ENCODE peak calls at places on chromosomes 3 and 15, in nine cellular contexts. H is CD8-positive, alpha-beta memory T cell; G is vagina; F is breast epithelium; Y is psoas muscle; P is CD8-positive, alpha-beta T cell; C is PC-3; W is GM23248; N is HepG2. Z is an unnamed sample.

GRCh38 chr3:195095035-195095703 is 175.8 kb downstream of the XXYLT1 start:
- DNase-seq in C (no peak), W (no peak), H (no peak), Y (peak; percentile 10), N (no peak), P (no peak), G (no peak), F (no peak), Z (no peak)

GRCh38 chr3:37214076-37214475 is 39.7 kb upstream of the LRRFIP2 start:
- DNase-seq in C (peak; percentile 43), P (no peak), F (no peak), N (no peak), G (no peak), H (no peak), W (no peak), Y (no peak), Z (no peak)

GRCh38 chr15:38886315-38887163 is 321.9 kb upstream of the RASGRP1 start:
- DNase-seq in G (no peak), F (no peak), N (no peak), C (peak; percentile 85), P (no peak), H (no peak), Y (no peak), W (peak; percentile 88), Z (no peak)

GRCh38 chr15:85766007-85766831 is 28.5 kb downstream of the KLHL25 start:
- DNase-seq in Y (no peak), G (no peak), F (no peak), W (peak; percentile 16), N (no peak), C (no peak), H (no peak), P (no peak), Z (no peak)

GRCh38 chr15:37034835-37035234 is 65.5 kb downstream of the MEIS2 start:
- DNase-seq in H (no peak), F (no peak), P (no peak), C (no peak), G (no peak), W (no peak), Y (no peak), N (no peak), Z (no peak)

GRCh38 chr15:81264072-81264857 is 59.7 kb downstream of the STARD5 start:
- DNase-seq in P (no peak), G (no peak), C (no peak), N (no peak), Y (no peak), H (no peak), F (no peak), W (peak; percentile 42), Z (no peak)

GRCh38 chr3:112774293-112774926 is 72.3 kb downstream of the CD200R1L start:
- DNase-seq in W (peak; percentile 93), Y (no peak), F (no peak), P (no peak), N (no peak), H (no peak), C (peak; percentile 92), G (no peak), Z (no peak)

GRCh38 chr3:24342275-24342674 is 152.4 kb downstream of the THRB start:
- DNase-seq in G (no peak), C (no peak), N (no peak), Y (no peak), W (no peak), P (no peak), H (no peak), F (no peak), Z (no peak)

GRCh38 chr3:114565201-114565600 is 271.4 kb downstream of the TIGIT start:
- DNase-seq in C (no peak), W (peak; percentile 54), G (no peak), N (no peak), F (peak; percentile 41), Y (peak; percentile 46), P (no peak), H (no peak), Z (peak; percentile 16)

GRCh38 chr3:179811321-179812095 is 158.7 kb downstream of the USP13 start:
- DNase-seq in Y (no peak), F (no peak), N (peak; percentile 46), H (no peak), G (no peak), P (no peak), C (peak; percentile 88), W (peak; percentile 90), Z (no peak)

GRCh38 chr3:138694287-138695007 is 85.9 kb downstream of the FAIM start:
- DNase-seq in P (no peak), Y (no peak), F (no peak), C (peak; percentile 76), W (peak; percentile 90), N (no peak), H (no peak), G (no peak), Z (no peak)

GRCh38 chr3:58180940-58181587 is 29.7 kb downstream of the DNASE1L3 start:
- DNase-seq in C (peak; percentile 91), N (peak; percentile 88), Y (no peak), G (no peak), W (no peak), P (no peak), H (no peak), F (no peak), Z (no peak)

GRCh38 chr3:14413381-14414071 is 11.1 kb downstream of the SLC6A6 start:
- DNase-seq in Y (no peak), N (no peak), C (peak; percentile 83), F (no peak), P (no peak), W (peak; percentile 84), G (no peak), H (no peak), Z (no peak)

GRCh38 chr3:99543796-99544195 is 94.6 kb upstream of the COL8A1 start:
- DNase-seq in H (no peak), F (no peak), C (no peak), G (no peak), P (no peak), W (no peak), N (no peak), Y (no peak), Z (no peak)

GRCh38 chr3:177596248-177596821 is 399.1 kb upstream of the TBL1XR1 start:
- DNase-seq in W (peak; percentile 45), Y (no peak), C (peak; percentile 75), F (peak; percentile 34), G (no peak), P (no peak), H (no peak), N (no peak), Z (no peak)

GRCh38 chr15:19987389-19988048 is 554.1 kb downstream of the GOLGA6L6 start:
- DNase-seq in H (no peak), F (no peak), P (no peak), W (no peak), G (no peak), C (peak; percentile 37), Y (no peak), N (peak; percentile 15), Z (no peak)

GRCh38 chr3:146449584-146449983 is 19.8 kb downstream of the PLSCR2 start:
- DNase-seq in G (no peak), W (no peak), N (no peak), C (no peak), H (no peak), P (no peak), Y (no peak), F (no peak), Z (no peak)

GRCh38 chr3:127836004-127836882 is 13.9 kb upstream of the MGLL start:
- DNase-seq in P (no peak), H (no peak), Y (no peak), W (no peak), C (no peak), F (no peak), G (no peak), N (no peak), Z (no peak)

GRCh38 chr3:121111914-121112612 is 204.1 kb downstream of the STXBP5L start:
- DNase-seq in C (peak; percentile 6), G (no peak), H (no peak), Y (no peak), P (no peak), W (no peak), N (peak; percentile 14), F (no peak), Z (no peak)

GRCh38 chr3:138455801-138456716 is 21.6 kb downstream of the ESYT3 start:
- DNase-seq in N (no peak), P (no peak), C (peak; percentile 6), G (no peak), H (no peak), W (peak; percentile 41), F (no peak), Y (no peak), Z (peak; percentile 7)

GRCh38 chr3:181687738-181688137 is 24.0 kb upstream of the SOX2 start:
- DNase-seq in Y (no peak), W (no peak), N (no peak), F (no peak), P (no peak), G (no peak), H (no peak), C (no peak), Z (no peak)

GRCh38 chr3:124859025-124859424 is 28.1 kb downstream of the ITGB5 start:
- DNase-seq in C (no peak), N (no peak), W (peak; percentile 94), G (no peak), F (no peak), H (no peak), Y (no peak), P (no peak), Z (peak; percentile 38)

GRCh38 chr3:10518506-10519150 is 13.2 kb upstream of the ATP2B2 start:
- DNase-seq in G (no peak), W (no peak), H (no peak), N (no peak), P (no peak), F (no peak), Y (peak; percentile 49), C (peak; percentile 11), Z (peak; percentile 63)
- H3K27me3 ChIP-seq in G (no peaks in the 10 kb centered on the region), W (peaks cover 54% of the 10 kb centered on the region), H (no peaks in the 10 kb centered on the region), N (peaks cover 15% of the 10 kb centered on the region), P (no peaks in the 10 kb centered on the region), F (no peaks in the 10 kb centered on the region), Y (no peaks in the 10 kb centered on the region), C (peaks cover 63% of the 10 kb centered on the region), Z (no peaks in the 10 kb centered on the region)

GRCh38 chr15:63076136-63077005 is 33.8 kb downstream of the TPM1 start:
- DNase-seq in C (no peak), N (no peak), W (no peak), Y (no peak), G (no peak), F (no peak), H (no peak), P (no peak), Z (no peak)
- H3K27ac ChIP-seq in C (no peak overlapping the region), N (no peak overlapping the region), W (no peak overlapping the region), Y (no peak overlapping the region), G (no peak overlapping the region), F (no peak overlapping the region), H (no peak overlapping the region), P (no peak overlapping the region), Z (no peak overlapping the region)

GRCh38 chr3:107428051-107428858 is 51.0 kb downstream of the CCDC54 start:
- DNase-seq in C (no peak), W (no peak), Y (no peak), H (no peak), N (no peak), G (no peak), F (no peak), P (no peak), Z (no peak)
- H3K4me1 ChIP-seq in C (peaks cover 21% of the 10 kb centered on the region), W (peaks cover 8% of the 10 kb centered on the region), Y (peaks cover 3% of the 10 kb centered on the region), H (peaks cover 15% of the 10 kb centered on the region), N (peaks cover 27% of the 10 kb centered on the region), G (peaks cover 16% of the 10 kb centered on the region), F (no peaks in the 10 kb centered on the region), P (peaks cover 11% of the 10 kb centered on the region), Z (peaks cover 10% of the 10 kb centered on the region)

DNA sequence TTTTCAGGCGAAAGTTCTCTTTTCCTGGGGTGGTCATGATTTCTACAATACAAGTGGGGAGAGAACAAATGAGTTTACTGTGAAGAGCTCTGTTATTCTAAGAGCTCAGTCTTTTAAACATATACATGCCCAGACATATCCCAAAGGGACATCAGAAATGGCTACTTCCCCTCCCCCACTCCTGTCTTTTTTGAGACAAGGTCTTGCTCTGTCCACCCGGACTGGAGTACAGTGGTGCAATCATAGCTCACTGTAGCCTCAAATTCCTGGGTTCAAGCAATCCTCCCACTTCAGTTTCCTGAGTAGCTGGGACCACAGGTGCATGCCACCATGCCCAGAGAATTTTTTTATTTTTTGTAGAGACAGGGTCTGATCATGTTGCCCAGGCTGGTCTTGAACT is 18.2 kb downstream of the KPNA1 start:
- DNase-seq in G (no peak), N (no peak), Y (no peak), P (no peak), C (no peak), H (no peak), F (no peak), W (no peak), Z (no peak)
- H3K27me3 ChIP-seq in G (no peaks in the 10 kb centered on the region), N (no peaks in the 10 kb centered on the region), Y (no peaks in the 10 kb centered on the region), P (no peaks in the 10 kb centered on the region), C (no peaks in the 10 kb centered on the region), H (no peaks in the 10 kb centered on the region), F (no peaks in the 10 kb centered on the region), W (no peaks in the 10 kb centered on the region), Z (no peaks in the 10 kb centered on the region)

Z was measured in heart left ventricle.